ENCODE peak calls at places on chromosome 19, in six cellular contexts. J, N, Q, K, Z and C are unnamed samples.

GRCh38 chr19:39083983-39084731 is at the start of gene ACP7:
- DNase-seq in J (no peak), N (no peak), Q (no peak), K (no peak), Z (no peak), C (no peak)

GRCh38 chr19:43620061-43621001 is 902 bp upstream of the ZNF428 start:
- DNase-seq in J (no peak), N (no peak), Q (no peak), K (no peak), Z (no peak), C (no peak)

GRCh38 chr19:35120492-35120891 is 4.9 kb downstream of the FXYD3 start:
- DNase-seq in J (no peak), N (no peak), Q (peak; percentile 28), K (no peak), Z (peak; percentile 66), C (no peak)

GRCh38 chr19:10333758-10334339 is 520 bp upstream of the RAVER1 start:
- DNase-seq in J (no peak), N (no peak), Q (peak; percentile 22), K (no peak), Z (no peak), C (no peak)

GRCh38 chr19:10454267-10454666 is 33.9 kb downstream of the PDE4A start:
- DNase-seq in J (peak; percentile 65), N (peak; percentile 56), Q (no peak), K (peak; percentile 40), Z (peak; percentile 18), C (peak; percentile 50)

GRCh38 chr19:10568444-10568825 is 344 bp downstream of the CDKN2D start:
- DNase-seq in J (no peak), N (no peak), Q (peak; percentile 64), K (peak; percentile 57), Z (no peak), C (peak; percentile 66)

GRCh38 chr19:38209671-38210457 is 14.2 kb downstream of the DPF1 start:
- DNase-seq in J (peak; percentile 53), N (no peak), Q (peak; percentile 45), K (peak; percentile 38), Z (peak; percentile 37), C (peak; percentile 62)

GRCh38 chr19:40605201-40605971 is 4.2 kb downstream of the LTBP4 start:
- DNase-seq in J (no peak), N (no peak), Q (peak; percentile 96), K (peak; percentile 71), Z (peak; percentile 31), C (peak; percentile 79)

GRCh38 chr19:14081797-14082674 is 3.5 kb downstream of the C19orf67 start:
- DNase-seq in J (no peak), N (no peak), Q (peak; percentile 89), K (no peak), Z (peak; percentile 27), C (no peak)

GRCh38 chr19:50896591-50897190 is 14.5 kb downstream of the KLK4 start:
- DNase-seq in J (no peak), N (no peak), Q (peak; percentile 5), K (peak; percentile 1), Z (peak; percentile 65), C (no peak)

GRCh38 chr19:50646074-50646807 is 3.0 kb upstream of the C19orf81 start:
- DNase-seq in J (no peak), N (no peak), Q (no peak), K (no peak), Z (peak; percentile 54), C (no peak)

GRCh38 chr19:56145698-56146097 is 4.6 kb downstream of the ZNF444 start:
- DNase-seq in J (no peak), N (no peak), Q (no peak), K (no peak), Z (no peak), C (no peak)

GRCh38 chr19:14516746-14517438 is 1.3 kb downstream of the DNAJB1 start:
- DNase-seq in J (no peak), N (no peak), Q (peak; percentile 21), K (no peak), Z (no peak), C (no peak)

GRCh38 chr19:6772866-6773322 is 386 bp downstream of the VAV1 start:
- DNase-seq in J (no peak), N (no peak), Q (no peak), K (no peak), Z (no peak), C (no peak)

GRCh38 chr19:16106121-16106520 is 5.6 kb upstream of the RAB8A start:
- DNase-seq in J (no peak), N (no peak), Q (no peak), K (peak; percentile 88), Z (peak; percentile 53), C (peak; percentile 49)

GRCh38 chr19:9914315-9915207 is 21.8 kb downstream of the OLFM2 start:
- DNase-seq in J (peak; percentile 79), N (no peak), Q (peak; percentile 64), K (peak; percentile 87), Z (peak; percentile 77), C (peak; percentile 93)

GRCh38 chr19:53463263-53463662 is 4.3 kb upstream of the ZNF813 start:
- DNase-seq in J (peak; percentile 39), N (peak; percentile 80), Q (peak; percentile 15), K (no peak), Z (peak; percentile 6), C (peak; percentile 94)

GRCh38 chr19:54364775-54365257 is at the start of gene LAIR1:
- DNase-seq in J (no peak), N (no peak), Q (peak; percentile 22), K (no peak), Z (no peak), C (no peak)

GRCh38 chr19:13712767-13713201 is 51.5 kb upstream of the MRI1 start:
- DNase-seq in J (no peak), N (no peak), Q (no peak), K (no peak), Z (no peak), C (no peak)

GRCh38 chr19:13079542-13079986 is 23.1 kb downstream of the LYL1 start:
- DNase-seq in J (no peak), N (no peak), Q (no peak), K (no peak), Z (peak; percentile 50), C (no peak)

GRCh38 chr19:39398297-39398864 is 7.2 kb downstream of the MED29 start:
- DNase-seq in J (no peak), N (no peak), Q (peak; percentile 54), K (peak; percentile 92), Z (peak; percentile 84), C (no peak)

GRCh38 chr19:3778104-3778867 is 6.3 kb upstream of the RAX2 start:
- DNase-seq in J (no peak), N (no peak), Q (no peak), K (no peak), Z (no peak), C (no peak)
- H2AK5ac ChIP-seq in J (peak overlapping the region; percentile 86), N (no peak overlapping the region), Q (no peak overlapping the region), K (no peak overlapping the region), Z (no peak overlapping the region), C (no peak overlapping the region)

DNA sequence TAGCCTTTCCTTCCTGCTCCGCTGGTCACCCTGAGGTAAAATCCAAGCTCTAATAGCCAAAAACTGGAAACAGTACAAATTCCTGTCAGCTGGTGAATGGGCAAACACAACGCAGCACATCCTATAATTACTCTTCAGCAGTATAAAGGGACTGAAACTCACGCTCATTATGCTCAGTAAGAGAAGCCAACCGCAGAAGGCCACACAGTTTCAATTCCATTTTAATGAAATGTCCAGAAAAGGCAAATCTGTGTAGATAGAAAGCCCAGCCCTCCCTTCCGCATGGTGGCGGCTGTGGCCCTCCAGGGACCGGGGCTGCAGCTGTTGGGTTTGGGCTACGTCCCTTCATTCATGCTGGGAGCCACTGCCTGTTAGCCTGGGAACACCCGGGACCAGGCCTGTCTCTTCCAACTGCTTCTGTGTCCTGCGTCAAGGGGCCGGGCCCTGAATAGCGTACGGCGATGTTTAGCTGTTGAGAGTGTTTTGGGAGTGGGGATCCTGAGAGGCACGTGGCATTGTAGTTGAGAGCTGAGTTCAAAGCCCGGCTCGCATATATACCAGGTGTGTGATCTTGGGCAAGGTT is 23.5 kb downstream of the NKPD1 start:
- DNase-seq in J (no peak), N (no peak), Q (no peak), K (no peak), Z (no peak), C (no peak)
- H2AK5ac ChIP-seq in J (no peak overlapping the region), N (no peak overlapping the region), Q (no peak overlapping the region), K (no peak overlapping the region), Z (no peak overlapping the region), C (no peak overlapping the region)

DNA sequence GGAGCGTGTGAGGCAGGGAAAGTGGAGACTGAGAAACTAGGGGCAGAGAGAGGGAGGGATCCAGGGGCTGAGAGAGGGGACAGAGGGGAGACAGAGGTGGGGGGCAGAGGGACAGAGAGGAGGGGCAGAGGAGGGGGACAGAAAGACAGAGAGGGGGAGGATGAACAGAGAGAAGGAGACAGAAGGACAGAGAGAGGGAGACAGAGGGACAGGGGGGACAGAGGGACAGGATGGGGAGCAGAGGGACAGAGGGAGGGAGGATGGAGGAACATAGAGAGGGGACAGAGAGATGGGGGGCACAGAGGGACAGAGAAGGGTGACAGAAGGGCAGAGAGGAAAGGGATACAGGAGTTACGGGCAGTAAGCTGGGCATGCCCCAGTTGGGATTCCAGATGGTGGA is 14.7 kb upstream of the NANOS2 start:
- DNase-seq in J (no peak), N (no peak), Q (no peak), K (no peak), Z (no peak), C (no peak)
- H2AK5ac ChIP-seq in J (no peak overlapping the region), N (no peak overlapping the region), Q (no peak overlapping the region), K (no peak overlapping the region), Z (no peak overlapping the region), C (no peak overlapping the region)

GRCh38 chr19:17266589-17266974 is 661 bp upstream of the BABAM1 start:
- DNase-seq in J (no peak), N (no peak), Q (no peak), K (no peak), Z (no peak), C (no peak)

GRCh38 chr19:17264641-17264979 is at the start of gene USHBP1:
- DNase-seq in J (no peak), N (no peak), Q (no peak), K (no peak), Z (no peak), C (peak; percentile 74)

GRCh38 chr19:17266026-17266425 is 1.2 kb upstream of the BABAM1 start:
- DNase-seq in J (no peak), N (no peak), Q (peak; percentile 95), K (no peak), Z (no peak), C (no peak)

GRCh38 chr19:17262557-17262956 is 2.0 kb downstream of the USHBP1 start:
- DNase-seq in J (no peak), N (no peak), Q (no peak), K (no peak), Z (no peak), C (no peak)

DNA sequence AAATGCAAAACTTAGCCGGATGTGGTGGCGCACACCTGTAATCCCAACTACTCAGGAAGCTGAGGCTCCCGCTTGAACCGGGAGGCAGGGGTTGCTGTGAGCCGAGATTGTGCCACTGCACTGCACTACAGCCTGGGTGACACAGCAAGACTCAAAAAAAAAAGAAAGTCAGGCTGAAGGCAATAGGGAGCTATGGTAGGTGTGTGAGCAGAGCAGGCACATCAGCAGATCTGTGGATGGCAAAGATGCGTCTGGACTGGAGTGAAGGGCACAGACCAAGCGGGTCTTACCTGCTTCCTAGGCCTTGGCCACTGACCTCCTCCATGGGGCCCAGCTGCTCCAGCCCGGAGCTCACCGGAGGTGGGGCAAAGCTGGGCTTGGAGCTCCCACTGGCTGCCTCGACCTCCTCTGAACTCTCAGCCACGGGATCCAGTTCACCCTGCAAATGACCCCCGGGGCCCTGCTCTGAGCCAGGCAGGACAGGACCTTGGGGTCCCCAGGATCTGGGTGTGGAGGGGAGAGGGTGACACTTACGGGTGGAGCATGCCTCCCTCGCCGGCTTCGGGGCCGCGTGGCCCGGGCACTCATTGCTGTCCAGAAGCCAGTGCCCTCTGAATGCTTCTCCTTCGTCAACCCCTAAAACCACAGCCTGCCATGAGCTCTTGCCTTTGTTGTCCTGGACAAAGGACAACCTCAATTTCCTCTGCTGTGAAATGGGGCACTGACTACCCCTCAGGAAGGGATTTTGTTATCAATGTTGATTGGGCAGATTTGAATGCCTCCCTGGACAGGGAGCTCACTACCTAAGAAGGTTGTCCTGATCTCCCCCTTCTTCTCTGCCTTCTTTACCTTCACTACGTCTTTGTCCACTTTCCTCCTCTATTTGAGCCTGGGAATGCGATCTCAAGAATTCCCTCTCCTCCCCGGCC is 569 bp downstream of the USHBP1 start:
- DNase-seq in J (no peak), N (no peak), Q (no peak), K (no peak), Z (no peak), C (no peak)
- H2AK5ac ChIP-seq in J (peak overlapping the region; percentile 96), N (peak overlapping the region; percentile 17), Q (peak overlapping the region; percentile 70), K (no peak overlapping the region), Z (no peak overlapping the region), C (peak overlapping the region; percentile 71)